ENCODE peak calls at places on chromosome 7, in nine cellular contexts. L, W, P, F, I, O, C, T and D are unnamed samples.

GRCh38 chr7:5077740-5078139 is 32.1 kb downstream of the RBAK start:
- DNase-seq in L (no peak), W (no peak), P (no peak), F (no peak), I (no peak), O (no peak), C (peak), T (peak), D (peak)

GRCh38 chr7:84668116-84668515 is 473.5 kb upstream of the SEMA3A start:
- DNase-seq in L (no peak), W (no peak), P (no peak), F (no peak), I (no peak), O (no peak), C (no peak), T (no peak), D (no peak)

GRCh38 chr7:119895320-119895719 is 377.7 kb upstream of the KCND2 start:
- DNase-seq in L (no peak), W (no peak), P (no peak), F (no peak), I (no peak), O (no peak), C (no peak), T (no peak), D (no peak)

GRCh38 chr7:72444023-72444776 is 32.1 kb upstream of the CALN1 start:
- DNase-seq in L (no peak), W (no peak), P (peak), F (no peak), I (peak), O (no peak), C (no peak), T (no peak), D (peak)

GRCh38 chr7:156927571-156928405 is 21.7 kb upstream of the NOM1 start:
- DNase-seq in L (no peak), W (no peak), P (no peak), F (no peak), I (no peak), O (no peak), C (no peak), T (no peak), D (peak)

GRCh38 chr7:155644178-155644970 is at the start of gene RBM33:
- DNase-seq in L (peak), W (peak), P (peak), F (peak), I (peak), O (peak), C (peak), T (peak), D (peak)

GRCh38 chr7:48250441-48250951 is 79.2 kb downstream of the ABCA13 start:
- DNase-seq in L (no peak), W (no peak), P (no peak), F (no peak), I (no peak), O (no peak), C (no peak), T (peak), D (no peak)

GRCh38 chr7:83248000-83248399 is 85.3 kb upstream of the PCLO start:
- DNase-seq in L (no peak), W (no peak), P (no peak), F (no peak), I (no peak), O (no peak), C (no peak), T (no peak), D (no peak)

GRCh38 chr7:95808396-95808795 is 36.0 kb downstream of the DYNC1I1 start:
- DNase-seq in L (no peak), W (no peak), P (no peak), F (no peak), I (no peak), O (no peak), C (no peak), T (no peak), D (no peak)